ENCODE peak calls at places on chromosomes 2 and 18, in six cellular contexts. J is fibroblast of pulmonary artery, X is transverse colon, B is OCI-LY7, Y is HL-60, S is cardiac fibroblast. A is an unnamed sample.

GRCh38 chr2:162926501-162926900 is 87.9 kb upstream of the KCNH7 start:
- DNase-seq in J (peak; percentile 8), X (no peak), B (no peak), Y (no peak), S (no peak), A (peak; percentile 53)

GRCh38 chr2:9474361-9475117 is at the start of gene IAH1:
- DNase-seq in J (peak; percentile 40), X (peak; percentile 71), B (no peak), Y (peak; percentile 36), S (peak; percentile 61), A (peak; percentile 25)

GRCh38 chr2:236179653-236180500 is 11.7 kb upstream of the GBX2 start:
- DNase-seq in J (peak; percentile 52), X (no peak), B (no peak), Y (no peak), S (peak; percentile 61), A (no peak)

GRCh38 chr2:39068757-39069515 is 51.9 kb downstream of the SOS1 start:
- DNase-seq in J (peak; percentile 3), X (no peak), B (no peak), Y (no peak), S (peak; percentile 5), A (peak; percentile 23)

GRCh38 chr18:10518595-10519273 is 7.1 kb upstream of the NAPG start:
- DNase-seq in J (peak; percentile 52), X (peak; percentile 27), B (no peak), Y (peak; percentile 43), S (peak; percentile 71), A (peak; percentile 41)

GRCh38 chr2:46998551-46998950 is 82.9 kb upstream of the MCFD2 start:
- DNase-seq in J (no peak), X (no peak), B (no peak), Y (no peak), S (no peak), A (no peak)

GRCh38 chr2:108918941-108919341 is 70.1 kb downstream of the EDAR start:
- DNase-seq in J (no peak), X (no peak), B (no peak), Y (no peak), S (no peak), A (no peak)

GRCh38 chr2:98308068-98308467 is 38.2 kb upstream of the CNGA3 start:
- DNase-seq in J (no peak), X (peak; percentile 48), B (no peak), Y (no peak), S (no peak), A (peak; percentile 25)

GRCh38 chr2:148613231-148614023 is 31.1 kb upstream of the EPC2 start:
- DNase-seq in J (no peak), X (no peak), B (no peak), Y (no peak), S (no peak), A (no peak)

GRCh38 chr18:3775996-3776395 is 326.0 kb downstream of the TGIF1 start:
- DNase-seq in J (no peak), X (no peak), B (no peak), Y (no peak), S (no peak), A (no peak)

GRCh38 chr18:3777719-3778118 is 327.7 kb downstream of the TGIF1 start:
- DNase-seq in J (no peak), X (no peak), B (no peak), Y (no peak), S (no peak), A (no peak)

GRCh38 chr18:3771121-3771971 is 321.4 kb downstream of the TGIF1 start:
- DNase-seq in J (peak; percentile 95), X (peak; percentile 85), B (peak; percentile 86), Y (peak; percentile 87), S (peak; percentile 95), A (peak; percentile 97)

GRCh38 chr18:3773303-3773702 is 323.3 kb downstream of the TGIF1 start:
- DNase-seq in J (peak; percentile 20), X (no peak), B (no peak), Y (no peak), S (no peak), A (peak; percentile 77)
- TF ChIP-seq CTCF in J (peak; percentile 23), X (no peak), B (peak; percentile 23), Y (no peak), S (peak; percentile 21), A (peak; percentile 33)

GRCh38 chr18:47204908-47205522 is 28.9 kb upstream of the IER3IP1 start:
- DNase-seq in J (peak; percentile 59), X (peak; percentile 21), B (peak; percentile 23), Y (peak; percentile 50), S (peak; percentile 56), A (peak; percentile 42)
- H3K4me3 ChIP-seq in J (no peak overlapping the region), X (no peak overlapping the region), B (no peak overlapping the region), Y (no peak overlapping the region), S (no peak overlapping the region), A (no peak overlapping the region)

GRCh38 chr2:228675715-228676114 is 494.2 kb upstream of the SPHKAP start:
- DNase-seq in J (no peak), X (no peak), B (no peak), Y (no peak), S (no peak), A (peak; percentile 60)

GRCh38 chr2:228681979-228682378 is 500.5 kb upstream of the SPHKAP start:
- DNase-seq in J (no peak), X (no peak), B (no peak), Y (no peak), S (no peak), A (no peak)

GRCh38 chr2:228678110-228678509 is 496.6 kb upstream of the SPHKAP start:
- DNase-seq in J (no peak), X (no peak), B (no peak), Y (no peak), S (no peak), A (no peak)

DNA sequence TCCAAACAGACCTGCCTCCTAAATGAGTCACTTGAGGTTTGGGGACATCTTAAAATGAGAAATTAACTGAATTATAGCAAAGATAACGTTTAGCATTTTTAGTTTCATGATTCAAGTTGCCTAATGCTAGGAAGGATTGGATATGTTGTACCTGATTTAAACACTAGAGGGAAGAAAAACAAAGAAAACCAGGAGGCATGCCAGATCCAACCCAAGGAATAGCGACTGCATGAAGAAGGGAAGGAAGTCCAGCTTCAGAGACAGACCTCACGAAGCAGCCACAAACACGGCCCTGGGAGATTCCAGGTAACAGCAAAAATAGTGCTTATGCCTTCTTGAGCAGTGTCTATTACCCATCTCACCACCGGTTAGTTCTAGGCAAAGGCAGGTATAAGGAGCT is 499.9 kb upstream of the SPHKAP start:
- DNase-seq in J (peak; percentile 76), X (no peak), B (no peak), Y (no peak), S (peak; percentile 82), A (peak; percentile 73)
- TF ChIP-seq CTCF in J (peak; percentile 54), X (peak; percentile 66), B (no peak), Y (no peak), S (peak; percentile 59), A (peak; percentile 63)

GRCh38 chr18:49788327-49788908 is 24.9 kb downstream of the ACAA2 start:
- DNase-seq in J (peak; percentile 39), X (no peak), B (no peak), Y (no peak), S (peak; percentile 21), A (peak; percentile 47)
- H3K4me3 ChIP-seq in J (peak overlapping the region; percentile 23), X (no peak overlapping the region), B (no peak overlapping the region), Y (no peak overlapping the region), S (peak overlapping the region; percentile 16), A (no peak overlapping the region)